ENCODE peak calls at places on chromosomes 12 and 14, in eight cellular contexts. I is kidney; T is mucosa of descending colon; Y is Jurkat, Clone E6-1; P is tibial artery; L is psoas muscle; C is IMR-90; O is GM23248. G is an unnamed sample.

GRCh38 chr12:95402096-95402495 is 71.9 kb upstream of the METAP2 start:
- DNase-seq in I (no peak), O (no peak), Y (no peak), P (no peak), L (no peak), T (no peak), C (no peak), G (no peak)

GRCh38 chr14:22418631-22419030 is 170.4 kb downstream of the DAD1 start:
- DNase-seq in I (no peak), T (no peak), L (no peak), C (no peak), P (no peak), Y (no peak), O (no peak), G (no peak)

GRCh38 chr12:12379831-12380730 is 23.2 kb downstream of the BORCS5 start:
- DNase-seq in P (no peak), L (no peak), O (peak), T (no peak), I (no peak), C (no peak), Y (no peak), G (no peak)

GRCh38 chr14:69535230-69535848 is 39.3 kb downstream of the CCDC177 start:
- DNase-seq in I (no peak), P (peak), T (peak), Y (no peak), L (peak), C (peak), O (peak), G (peak)

GRCh38 chr14:74510211-74510931 is 16.8 kb downstream of the ISCA2 start:
- DNase-seq in O (peak), P (peak), I (no peak), Y (no peak), C (peak), T (no peak), L (no peak), G (no peak)

GRCh38 chr12:66409195-66409871 is 107.0 kb downstream of the HELB start:
- DNase-seq in Y (peak), P (no peak), L (no peak), O (peak), C (peak), T (peak), I (no peak), G (no peak)

GRCh38 chr12:131825146-131825892 is 2.9 kb upstream of the MMP17 start:
- DNase-seq in O (peak), L (no peak), T (no peak), Y (no peak), C (no peak), I (no peak), P (no peak), G (no peak)

GRCh38 chr12:45290218-45290609 is 74.3 kb downstream of the ANO6 start:
- DNase-seq in I (no peak), C (peak), O (peak), T (no peak), P (no peak), Y (no peak), L (no peak), G (no peak)

GRCh38 chr14:94174622-94175402 is 690 bp downstream of the PPP4R4 start:
- DNase-seq in Y (no peak), O (peak), C (no peak), L (peak), P (no peak), T (no peak), I (peak), G (no peak)

GRCh38 chr12:18723752-18724151 is 14.1 kb downstream of the PLCZ1 start:
- DNase-seq in L (no peak), C (peak), Y (no peak), P (no peak), I (no peak), T (no peak), O (peak), G (no peak)

GRCh38 chr12:1533602-1534304 is 60.6 kb downstream of the FBXL14 start:
- DNase-seq in P (no peak), Y (peak), O (peak), T (no peak), I (no peak), C (peak), L (no peak), G (no peak)

GRCh38 chr14:75539562-75540478 is 17.6 kb downstream of the BATF start:
- DNase-seq in P (no peak), Y (no peak), I (no peak), L (no peak), C (no peak), O (no peak), T (no peak), G (no peak)

GRCh38 chr14:73188501-73188903 is 48.8 kb upstream of the PAPLN start:
- DNase-seq in I (no peak), P (no peak), T (no peak), L (no peak), Y (no peak), C (peak), O (peak), G (no peak)

GRCh38 chr14:23095196-23096108 is at the start of gene C14orf119:
- DNase-seq in P (peak), C (peak), I (peak), L (peak), Y (peak), O (peak), T (peak), G (peak)

GRCh38 chr14:34460841-34461240 is 1.2 kb downstream of the SPTSSA start:
- DNase-seq in P (no peak), C (peak), T (no peak), O (peak), Y (no peak), I (no peak), L (no peak), G (no peak)

GRCh38 chr12:71438670-71439361 is 782 bp upstream of the LGR5 start:
- DNase-seq in C (no peak), O (peak), L (no peak), P (no peak), T (no peak), I (no peak), Y (no peak), G (no peak)

GRCh38 chr12:77845831-77846230 is 15.1 kb downstream of the NAV3 start:
- DNase-seq in I (no peak), Y (no peak), O (peak), L (no peak), T (no peak), P (no peak), C (peak), G (no peak)

GRCh38 chr12:2360630-2361170 is 307.9 kb downstream of the CACNA1C start:
- DNase-seq in C (no peak), Y (no peak), O (no peak), L (no peak), I (no peak), T (no peak), P (no peak), G (no peak)

GRCh38 chr14:94180655-94181271 is 6.6 kb downstream of the PPP4R4 start:
- DNase-seq in I (no peak), Y (peak), T (no peak), O (peak), L (no peak), C (peak), P (no peak), G (no peak)

GRCh38 chr12:2414810-2415567 is 362.2 kb downstream of the CACNA1C start:
- DNase-seq in P (no peak), C (no peak), T (no peak), L (no peak), O (peak), I (no peak), Y (no peak), G (no peak)

GRCh38 chr14:68733086-68733621 is 59.7 kb downstream of the ZFP36L1 start:
- DNase-seq in C (no peak), T (peak), O (no peak), Y (no peak), P (peak), I (no peak), L (no peak), G (peak)

GRCh38 chr12:120267736-120268135 is 2.2 kb upstream of the PXN start:
- DNase-seq in O (no peak), I (no peak), L (no peak), T (peak), C (no peak), Y (no peak), P (no peak), G (peak)

GRCh38 chr12:124296295-124296915 is 1.5 kb downstream of the RFLNA start:
- DNase-seq in O (no peak), T (peak), P (no peak), L (no peak), Y (no peak), C (no peak), I (peak), G (no peak)

GRCh38 chr12:103626498-103626897 is 39.4 kb downstream of the STAB2 start:
- DNase-seq in O (peak), C (peak), L (peak), Y (no peak), P (peak), I (no peak), T (peak), G (no peak)

DNA sequence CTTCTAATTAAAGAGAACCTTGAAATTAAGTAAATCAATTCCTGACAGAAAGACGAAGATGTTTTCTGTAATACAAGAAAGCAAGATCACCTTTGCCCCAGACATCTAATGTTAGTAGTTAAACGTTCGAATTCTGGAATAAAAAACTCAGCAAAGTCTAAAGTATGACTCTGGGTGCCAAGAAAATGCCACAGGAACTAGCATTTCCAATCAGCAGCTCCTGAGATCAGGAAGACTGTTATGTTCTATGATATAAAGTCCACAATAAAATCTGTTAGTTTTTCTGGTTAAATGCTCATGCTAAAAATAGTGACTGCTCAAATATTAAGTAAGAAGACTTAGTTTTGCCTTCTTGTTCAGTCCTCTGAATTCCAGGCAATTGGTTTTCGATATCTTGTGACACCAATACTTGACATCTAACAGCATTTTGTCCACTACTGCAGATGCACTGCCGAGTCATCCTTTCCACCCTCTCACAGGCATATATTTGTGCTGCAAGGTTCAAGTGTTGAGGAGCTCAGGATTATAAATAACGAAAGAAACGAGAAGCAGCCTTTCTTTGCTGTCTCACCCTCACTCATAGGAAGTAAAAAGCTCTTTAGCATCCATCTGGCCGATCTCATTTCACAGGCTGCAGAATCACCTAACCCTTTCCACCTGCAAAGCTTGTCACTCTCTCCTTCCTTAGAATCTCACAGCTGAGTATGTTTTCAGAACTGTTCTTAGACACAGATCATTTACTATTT is 32.0 kb downstream of the SSH1 start:
- DNase-seq in P (no peak), I (no peak), L (no peak), Y (no peak), T (no peak), O (peak), C (peak), G (no peak)
- H3K4me3 ChIP-seq in P (peak), I (peak), L (peak), Y (no peak), T (no peak), O (peak), C (peak), G (no peak)

GRCh38 chr14:91394105-91395081 is 23.2 kb downstream of the CCDC88C start:
- DNase-seq in P (no peak), I (no peak), O (no peak), T (no peak), Y (peak), C (no peak), L (no peak), G (no peak)
- H3K4me3 ChIP-seq in P (no peak), I (no peak), O (no peak), T (no peak), Y (no peak), C (no peak), L (no peak), G (no peak)

GRCh38 chr14:55028476-55028875 is 1.4 kb downstream of the SOCS4 start:
- DNase-seq in P (no peak), T (no peak), I (no peak), L (no peak), O (no peak), Y (no peak), C (no peak), G (no peak)

GRCh38 chr14:55026441-55026792 is 482 bp downstream of the WDHD1 start:
- DNase-seq in L (no peak), Y (no peak), P (no peak), O (peak), T (no peak), C (no peak), I (no peak), G (no peak)

GRCh38 chr14:55026793-55027560 is at the start of the genes SOCS4 and WDHD1:
- DNase-seq in C (peak), Y (peak), I (peak), T (peak), O (peak), L (peak), P (peak), G (peak)

GRCh38 chr14:55028066-55028465 is 1.0 kb downstream of the SOCS4 start:
- DNase-seq in T (no peak), I (no peak), O (peak), Y (no peak), P (no peak), C (peak), L (no peak), G (no peak)

GRCh38 chr14:55025948-55026347 is 951 bp downstream of the WDHD1 start:
- DNase-seq in O (peak), T (no peak), P (no peak), Y (no peak), L (no peak), I (no peak), C (no peak), G (no peak)
- H3K4me3 ChIP-seq in O (peak), T (no peak), P (peak), Y (peak), L (peak), I (no peak), C (peak), G (no peak)

GRCh38 chr14:36580856-36581831 is 1.3 kb downstream of the NKX2-8 start:
- DNase-seq in P (no peak), Y (no peak), I (peak), L (peak), T (peak), C (peak), O (peak), G (no peak)
- H3K4me3 ChIP-seq in P (peak), Y (no peak), I (peak), L (peak), T (no peak), C (peak), O (peak), G (peak)

GRCh38 chr12:40970320-40970907 is 217.7 kb upstream of the PDZRN4 start:
- DNase-seq in O (no peak), L (no peak), I (no peak), Y (no peak), C (no peak), P (no peak), T (no peak), G (no peak)

GRCh38 chr12:40969796-40970195 is 218.3 kb upstream of the PDZRN4 start:
- DNase-seq in C (no peak), Y (no peak), L (no peak), I (no peak), T (no peak), P (no peak), O (no peak), G (peak)

GRCh38 chr12:40971911-40972310 is 216.2 kb upstream of the PDZRN4 start:
- DNase-seq in T (no peak), C (peak), L (no peak), P (no peak), O (no peak), I (no peak), Y (no peak), G (no peak)
- H3K4me3 ChIP-seq in T (no peak), C (no peak), L (no peak), P (no peak), O (no peak), I (no peak), Y (no peak), G (no peak)

GRCh38 chr14:90758028-90758889 is 58.0 kb downstream of the TTC7B start:
- DNase-seq in I (peak), O (peak), C (peak), L (peak), P (peak), T (peak), Y (peak), G (peak)

GRCh38 chr14:90759370-90760054 is 56.7 kb downstream of the TTC7B start:
- DNase-seq in L (no peak), C (no peak), T (no peak), Y (no peak), P (no peak), O (no peak), I (no peak), G (no peak)

GRCh38 chr14:90757452-90757851 is 58.8 kb downstream of the TTC7B start:
- DNase-seq in C (no peak), P (no peak), I (no peak), T (no peak), O (peak), Y (no peak), L (peak), G (no peak)

GRCh38 chr14:90760055-90760444 is 56.2 kb downstream of the TTC7B start:
- DNase-seq in L (no peak), C (no peak), T (no peak), Y (no peak), I (no peak), O (no peak), P (no peak), G (no peak)

GRCh38 chr14:90758959-90759358 is 57.3 kb downstream of the TTC7B start:
- DNase-seq in Y (no peak), I (peak), C (peak), T (peak), L (peak), O (peak), P (peak), G (no peak)
- H3K4me3 ChIP-seq in Y (peak), I (peak), C (no peak), T (peak), L (peak), O (peak), P (peak), G (no peak)

G was measured in lung.